ENCODE peak calls at places on chromosome 3, in six cellular contexts. W, K, C, G, Q and S are unnamed samples.

GRCh38 chr3:124266517-124266916 is 274.6 kb upstream of the ROPN1 start:
- DNase-seq in W (no peak), G (no peak), Q (no peak), C (peak), K (no peak), S (peak)

GRCh38 chr3:57464801-57465200 is 79.3 kb downstream of the DNAH12 start:
- DNase-seq in C (no peak), Q (peak), K (peak), G (no peak), W (peak), S (no peak)

GRCh38 chr3:194761384-194761783 is 75.7 kb downstream of the FAM43A start:
- DNase-seq in K (no peak), W (no peak), G (no peak), C (no peak), Q (no peak), S (peak)

GRCh38 chr3:194161181-194162045 is 25.5 kb downstream of the HES1 start:
- DNase-seq in Q (no peak), K (peak), C (no peak), G (no peak), W (no peak), S (no peak)

GRCh38 chr3:155293518-155293917 is at the start of gene STRIT1:
- DNase-seq in K (no peak), Q (no peak), C (no peak), G (no peak), W (no peak), S (no peak)

GRCh38 chr3:45056608-45057301 is 30.7 kb downstream of the CLEC3B start:
- DNase-seq in C (no peak), K (no peak), W (no peak), G (no peak), Q (no peak), S (no peak)

GRCh38 chr3:64244011-64244942 is 19.0 kb upstream of the PRICKLE2 start:
- DNase-seq in C (no peak), G (no peak), Q (peak), W (peak), K (peak), S (no peak)

GRCh38 chr3:9147896-9148267 is 101.6 kb downstream of the SRGAP3 start:
- DNase-seq in C (no peak), K (no peak), G (no peak), Q (no peak), W (no peak), S (no peak)

GRCh38 chr3:73451276-73451973 is 173.3 kb downstream of the PDZRN3 start:
- DNase-seq in K (no peak), W (no peak), Q (no peak), G (peak), C (no peak), S (no peak)

GRCh38 chr3:45496550-45496949 is 98.0 kb upstream of the LIMD1 start:
- DNase-seq in C (no peak), G (no peak), W (no peak), Q (no peak), K (no peak), S (no peak)

GRCh38 chr3:44561076-44561475 is 6.1 kb downstream of the ZKSCAN7 start:
- DNase-seq in W (no peak), G (no peak), C (no peak), Q (no peak), K (no peak), S (no peak)

GRCh38 chr3:99579246-99579645 is 59.1 kb upstream of the COL8A1 start:
- DNase-seq in G (no peak), C (no peak), W (no peak), K (peak), Q (no peak), S (no peak)

GRCh38 chr3:127033171-127033570 is 50.3 kb downstream of the PLXNA1 start:
- DNase-seq in Q (no peak), G (no peak), K (no peak), C (no peak), W (no peak), S (no peak)

GRCh38 chr3:137046746-137047145 is 89.0 kb downstream of the IL20RB start:
- DNase-seq in Q (no peak), C (no peak), K (no peak), W (no peak), G (no peak), S (no peak)

GRCh38 chr3:10404377-10404776 is 83.5 kb upstream of the SEC13 start:
- DNase-seq in K (no peak), W (no peak), Q (no peak), C (no peak), G (no peak), S (no peak)

GRCh38 chr3:10400749-10401495 is 80.0 kb upstream of the SEC13 start:
- DNase-seq in Q (no peak), K (no peak), C (no peak), G (no peak), W (no peak), S (no peak)

GRCh38 chr3:10399634-10400033 is 78.7 kb upstream of the SEC13 start:
- DNase-seq in W (no peak), C (no peak), K (no peak), Q (no peak), G (no peak), S (no peak)

GRCh38 chr3:10400050-10400748 is 79.3 kb upstream of the SEC13 start:
- DNase-seq in Q (no peak), C (no peak), G (no peak), W (no peak), K (no peak), S (no peak)

GRCh38 chr3:10401990-10402761 is 81.3 kb upstream of the SEC13 start:
- DNase-seq in C (no peak), W (no peak), K (no peak), Q (no peak), G (no peak), S (no peak)
- TF ChIP-seq JUND in C (no peak), W (no peak), K (no peak), Q (no peak), G (no peak), S (no peak)

GRCh38 chr3:128555098-128555825 is 62.3 kb upstream of the GATA2 start:
- DNase-seq in C (peak), Q (no peak), G (no peak), W (no peak), K (no peak), S (no peak)

GRCh38 chr3:128557531-128558280 is 64.7 kb upstream of the GATA2 start:
- DNase-seq in K (no peak), C (no peak), G (no peak), Q (no peak), W (no peak), S (no peak)

GRCh38 chr3:128555881-128556280 is 62.9 kb upstream of the GATA2 start:
- DNase-seq in K (no peak), Q (no peak), C (no peak), G (no peak), W (no peak), S (no peak)

GRCh38 chr3:128556384-128556783 is 63.4 kb upstream of the GATA2 start:
- DNase-seq in W (no peak), G (no peak), K (no peak), C (no peak), Q (no peak), S (no peak)

GRCh38 chr3:128556949-128557348 is 63.9 kb upstream of the GATA2 start:
- DNase-seq in G (no peak), W (no peak), C (peak), K (no peak), Q (no peak), S (no peak)
- TF ChIP-seq JUND in G (no peak), W (no peak), C (no peak), K (no peak), Q (no peak), S (no peak)

GRCh38 chr3:62670351-62670750 is 204.9 kb downstream of the CADPS start:
- DNase-seq in C (no peak), G (no peak), K (no peak), W (no peak), Q (no peak), S (no peak)

GRCh38 chr3:62669161-62669560 is 206.1 kb downstream of the CADPS start:
- DNase-seq in C (no peak), Q (no peak), K (no peak), G (no peak), W (no peak), S (no peak)

GRCh38 chr3:62667714-62668113 is 207.5 kb downstream of the CADPS start:
- DNase-seq in Q (no peak), C (no peak), K (peak), G (no peak), W (no peak), S (no peak)

GRCh38 chr3:62662680-62663079 is 212.5 kb downstream of the CADPS start:
- DNase-seq in G (no peak), C (peak), Q (no peak), K (no peak), W (no peak), S (no peak)

GRCh38 chr3:62665627-62666433 is 209.4 kb downstream of the CADPS start:
- DNase-seq in W (peak), Q (peak), K (peak), C (peak), G (peak), S (peak)
- TF ChIP-seq JUND in W (no peak), Q (no peak), K (no peak), C (no peak), G (no peak), S (no peak)

GRCh38 chr3:26365706-26366105 is 256.9 kb upstream of the LRRC3B start:
- DNase-seq in W (no peak), K (no peak), C (no peak), Q (no peak), G (no peak), S (no peak)
- TF ChIP-seq JUND in W (no peak), K (no peak), C (no peak), Q (no peak), G (no peak), S (no peak)

GRCh38 chr3:4981688-4982494 is 2.7 kb downstream of the BHLHE40 start:
- DNase-seq in K (peak), C (no peak), G (no peak), Q (peak), W (no peak), S (no peak)
- TF ChIP-seq JUND in K (no peak), C (no peak), G (no peak), Q (peak), W (no peak), S (no peak)

GRCh38 chr3:186540444-186541226 is 3.5 kb downstream of the CRYGS start:
- DNase-seq in Q (peak), C (peak), G (peak), K (peak), W (peak), S (peak)

GRCh38 chr3:186549497-186549896 is 5.3 kb upstream of the CRYGS start:
- DNase-seq in Q (no peak), G (no peak), W (no peak), K (no peak), C (no peak), S (no peak)

GRCh38 chr3:186538779-186539178 is 5.4 kb downstream of the CRYGS start:
- DNase-seq in W (no peak), C (no peak), Q (no peak), K (no peak), G (peak), S (no peak)

GRCh38 chr3:186544281-186544680 is at the start of gene CRYGS:
- DNase-seq in K (no peak), W (no peak), G (no peak), Q (no peak), C (no peak), S (no peak)
- TF ChIP-seq JUND in K (no peak), W (no peak), G (no peak), Q (no peak), C (no peak), S (no peak)

GRCh38 chr3:59001675-59002074 is 48.1 kb downstream of the CFAP20DC start:
- DNase-seq in G (no peak), C (no peak), W (no peak), K (no peak), Q (peak), S (no peak)

GRCh38 chr3:59006791-59007517 is 42.9 kb downstream of the CFAP20DC start:
- DNase-seq in K (no peak), G (no peak), C (no peak), W (no peak), Q (peak), S (no peak)
- TF ChIP-seq JUND in K (no peak), G (no peak), C (no peak), W (no peak), Q (no peak), S (no peak)

GRCh38 chr3:46520531-46520930 is 22.8 kb downstream of the RTP3 start:
- DNase-seq in Q (no peak), K (no peak), W (no peak), G (no peak), C (no peak), S (no peak)

GRCh38 chr3:46516521-46516920 is 18.7 kb downstream of the RTP3 start:
- DNase-seq in K (no peak), C (no peak), W (no peak), G (no peak), Q (no peak), S (no peak)

GRCh38 chr3:46517782-46518181 is 20.0 kb downstream of the RTP3 start:
- DNase-seq in K (no peak), C (no peak), G (no peak), W (no peak), Q (no peak), S (no peak)

GRCh38 chr3:46519952-46520351 is 22.2 kb downstream of the RTP3 start:
- DNase-seq in G (no peak), K (no peak), Q (no peak), W (no peak), C (no peak), S (no peak)

GRCh38 chr3:46517016-46517770 is 19.4 kb downstream of the RTP3 start:
- DNase-seq in K (no peak), Q (no peak), G (no peak), W (peak), C (no peak), S (peak)
- TF ChIP-seq JUND in K (no peak), Q (no peak), G (no peak), W (peak), C (peak), S (no peak)